ENCODE peak calls at places on chromosomes 5 and 9, in eight cellular contexts. N, B, T, C, X, W, F and R are unnamed samples.

GRCh38 chr9:134592018-134592818 is 49.4 kb upstream of the COL5A1 start:
- DNase-seq in N (peak; percentile 96), B (peak; percentile 38), T (peak; percentile 79), C (peak; percentile 86), X (no peak), W (no peak), F (no peak), R (peak; percentile 87)

GRCh38 chr9:93899609-93900435 is 55.3 kb downstream of the BARX1 start:
- DNase-seq in N (no peak), B (no peak), T (peak; percentile 42), C (no peak), X (no peak), W (no peak), F (no peak), R (no peak)

GRCh38 chr9:131467214-131467935 is 35.3 kb upstream of the POMT1 start:
- DNase-seq in N (no peak), B (no peak), T (no peak), C (no peak), X (no peak), W (no peak), F (no peak), R (no peak)

GRCh38 chr5:40649493-40650030 is 30.2 kb upstream of the PTGER4 start:
- DNase-seq in N (no peak), B (no peak), T (no peak), C (no peak), X (no peak), W (no peak), F (no peak), R (no peak)

GRCh38 chr5:180808461-180809000 is 5.9 kb upstream of the MGAT1 start:
- DNase-seq in N (no peak), B (no peak), T (no peak), C (no peak), X (no peak), W (no peak), F (no peak), R (no peak)

GRCh38 chr9:102035929-102036328 is 297.5 kb upstream of the GRIN3A start:
- DNase-seq in N (no peak), B (no peak), T (no peak), C (no peak), X (no peak), W (no peak), F (peak; percentile 6), R (no peak)

GRCh38 chr5:36264202-36264760 is 22.6 kb upstream of the NADK2 start:
- DNase-seq in N (no peak), B (no peak), T (no peak), C (no peak), X (no peak), W (no peak), F (no peak), R (no peak)

GRCh38 chr9:34546834-34547827 is 24.3 kb upstream of the ENHO start:
- DNase-seq in N (peak; percentile 73), B (peak; percentile 10), T (peak; percentile 85), C (no peak), X (peak; percentile 48), W (peak; percentile 55), F (no peak), R (peak; percentile 49)

GRCh38 chr5:158163836-158164572 is 305.1 kb upstream of the CLINT1 start:
- DNase-seq in N (no peak), B (no peak), T (no peak), C (no peak), X (no peak), W (no peak), F (no peak), R (no peak)

GRCh38 chr9:87890866-87891265 is 8.2 kb downstream of the SPATA31E1 start:
- DNase-seq in N (no peak), B (no peak), T (no peak), C (no peak), X (no peak), W (no peak), F (no peak), R (no peak)

GRCh38 chr5:14998494-14998893 is 126.9 kb upstream of the ANKH start:
- DNase-seq in N (no peak), B (no peak), T (no peak), C (no peak), X (no peak), W (no peak), F (no peak), R (no peak)

GRCh38 chr9:77678136-77678535 is 30.0 kb upstream of the GNA14 start:
- DNase-seq in N (no peak), B (no peak), T (no peak), C (no peak), X (no peak), W (no peak), F (no peak), R (no peak)

GRCh38 chr9:120571443-120572257 is 8.3 kb downstream of the CDK5RAP2 start:
- DNase-seq in N (no peak), B (peak; percentile 86), T (no peak), C (peak; percentile 95), X (no peak), W (no peak), F (no peak), R (peak; percentile 60)

GRCh38 chr5:1011226-1011631 is 2.6 kb downstream of the NKD2 start:
- DNase-seq in N (no peak), B (no peak), T (no peak), C (no peak), X (peak; percentile 26), W (peak; percentile 7), F (peak; percentile 75), R (no peak)

GRCh38 chr9:691825-692363 is 149.6 kb upstream of the DMRT1 start:
- DNase-seq in N (no peak), B (no peak), T (no peak), C (no peak), X (no peak), W (no peak), F (no peak), R (no peak)

GRCh38 chr9:129836342-129837007 is 1.2 kb downstream of the USP20 start:
- DNase-seq in N (no peak), B (no peak), T (no peak), C (no peak), X (no peak), W (no peak), F (no peak), R (no peak)

GRCh38 chr9:109401169-109401989 is 80.5 kb upstream of the EPB41L4B start:
- DNase-seq in N (peak; percentile 54), B (no peak), T (peak; percentile 60), C (peak; percentile 5), X (peak; percentile 33), W (peak; percentile 44), F (peak; percentile 69), R (peak; percentile 8)

GRCh38 chr5:143176048-143176447 is 227.4 kb downstream of the NR3C1 start:
- DNase-seq in N (no peak), B (no peak), T (no peak), C (no peak), X (no peak), W (no peak), F (no peak), R (no peak)

GRCh38 chr9:121088576-121088975 is 13.8 kb downstream of the CNTRL start:
- DNase-seq in N (no peak), B (no peak), T (no peak), C (no peak), X (no peak), W (no peak), F (no peak), R (no peak)

GRCh38 chr5:170388818-170389217 is 349 bp downstream of the KCNMB1 start:
- DNase-seq in N (no peak), B (no peak), T (no peak), C (no peak), X (no peak), W (no peak), F (no peak), R (no peak)

GRCh38 chr5:8650197-8650596 is 781.2 kb downstream of the MTRR start:
- DNase-seq in N (peak; percentile 29), B (no peak), T (no peak), C (no peak), X (no peak), W (no peak), F (no peak), R (no peak)

GRCh38 chr5:9335754-9336495 is 209.9 kb downstream of the SEMA5A start:
- DNase-seq in N (peak; percentile 44), B (no peak), T (no peak), C (no peak), X (no peak), W (no peak), F (no peak), R (no peak)

GRCh38 chr9:89284076-89284475 is 26.9 kb upstream of the CKS2 start:
- DNase-seq in N (no peak), B (no peak), T (no peak), C (no peak), X (no peak), W (no peak), F (no peak), R (no peak)

GRCh38 chr5:157357823-157358222 is 91.9 kb downstream of the CYFIP2 start:
- DNase-seq in N (no peak), B (no peak), T (no peak), C (no peak), X (no peak), W (no peak), F (no peak), R (no peak)

GRCh38 chr5:173917788-173918786 is 29.9 kb downstream of the CPEB4 start:
- DNase-seq in N (peak; percentile 82), B (peak; percentile 74), T (peak; percentile 80), C (peak; percentile 72), X (peak; percentile 87), W (no peak), F (peak; percentile 71), R (peak; percentile 73)

GRCh38 chr9:121216406-121216805 is 14.7 kb upstream of the RAB14 start:
- DNase-seq in N (no peak), B (no peak), T (no peak), C (no peak), X (no peak), W (no peak), F (no peak), R (no peak)

GRCh38 chr5:78649220-78649700 is 688 bp upstream of the LHFPL2 start:
- DNase-seq in N (peak; percentile 42), B (no peak), T (no peak), C (no peak), X (no peak), W (no peak), F (peak; percentile 23), R (no peak)